ENCODE peak calls at places on chromosomes 5 and 9, in four cellular contexts. Z, U, K and M are unnamed samples.

GRCh38 chr9:114515528-114515927 is 10.3 kb upstream of the WHRN start:
- DNase-seq in Z (no peak), U (no peak), K (no peak), M (no peak)

GRCh38 chr9:75964431-75964830 is 74.0 kb downstream of the PCSK5 start:
- DNase-seq in Z (no peak), U (peak), K (no peak), M (no peak)

GRCh38 chr9:104025945-104026344 is 68.2 kb upstream of the SMC2 start:
- DNase-seq in Z (no peak), U (no peak), K (no peak), M (no peak)

GRCh38 chr5:961002-961710 is 47.4 kb upstream of the NKD2 start:
- DNase-seq in Z (no peak), U (no peak), K (no peak), M (no peak)

GRCh38 chr9:89941875-89942274 is 337.1 kb downstream of the GADD45G start:
- DNase-seq in Z (peak), U (peak), K (peak), M (peak)

GRCh38 chr9:114405294-114406034 is 17.7 kb upstream of the AKNA start:
- DNase-seq in Z (no peak), U (peak), K (peak), M (peak)

GRCh38 chr5:14173419-14174234 is 30.5 kb downstream of the TRIO start:
- DNase-seq in Z (no peak), U (no peak), K (peak), M (no peak)

GRCh38 chr5:168300377-168301182 is 9.1 kb downstream of the WWC1 start:
- DNase-seq in Z (no peak), U (no peak), K (no peak), M (no peak)

GRCh38 chr9:96556701-96557461 is 62.8 kb downstream of the CDC14B start:
- DNase-seq in Z (no peak), U (no peak), K (no peak), M (no peak)

GRCh38 chr5:157559301-157559700 is 16.3 kb downstream of the ADAM19 start:
- DNase-seq in Z (peak), U (peak), K (no peak), M (peak)

GRCh38 chr9:21688108-21689102 is 114.0 kb upstream of the MTAP start:
- DNase-seq in Z (peak), U (peak), K (no peak), M (peak)

GRCh38 chr9:18857334-18857733 is 175.7 kb downstream of the SAXO1 start:
- DNase-seq in Z (no peak), U (no peak), K (no peak), M (no peak)

GRCh38 chr5:180216646-180217171 is 7.7 kb upstream of the RASGEF1C start:
- DNase-seq in Z (no peak), U (no peak), K (no peak), M (no peak)

GRCh38 chr9:9016597-9016996 is 1217.0 kb upstream of the DMAC1 start:
- DNase-seq in Z (no peak), U (no peak), K (no peak), M (no peak)

GRCh38 chr5:126360467-126360866 is 62.7 kb upstream of the GRAMD2B start:
- DNase-seq in Z (no peak), U (no peak), K (no peak), M (no peak)

GRCh38 chr5:173554989-173555705 is 61.3 kb downstream of the BOD1 start:
- DNase-seq in Z (no peak), U (no peak), K (no peak), M (no peak)

GRCh38 chr5:77082280-77082679 is 4.8 kb downstream of the ZBED3 start:
- DNase-seq in Z (no peak), U (no peak), K (no peak), M (no peak)

GRCh38 chr9:129026442-129027223 is 1.5 kb downstream of the SH3GLB2 start:
- DNase-seq in Z (no peak), U (peak), K (no peak), M (no peak)

DNA sequence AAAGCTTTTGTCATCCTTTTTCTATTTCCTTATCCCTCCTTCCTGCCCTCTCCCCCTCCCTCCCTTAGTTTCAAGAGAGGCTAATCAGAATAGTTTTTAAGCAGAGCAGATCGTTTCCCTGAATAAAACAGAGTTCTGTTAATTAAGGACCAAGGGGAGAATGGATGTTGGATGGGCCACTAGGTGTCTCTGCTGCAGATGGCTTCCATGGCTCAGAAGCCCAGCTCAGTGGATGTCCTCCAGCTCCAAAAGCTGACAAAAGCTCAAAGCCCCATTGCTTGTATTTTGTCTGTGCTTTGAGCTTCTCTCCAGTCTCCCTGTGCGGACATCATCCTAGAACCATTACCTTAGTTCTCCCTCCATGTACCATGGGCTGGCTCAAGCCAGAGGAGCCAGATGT is 21.0 kb upstream of the NPR3 start:
- DNase-seq in Z (no peak), U (peak), K (no peak), M (no peak)
- TF ChIP-seq CTCF in Z (peak), U (peak), K (peak), M (peak)

GRCh38 chr9:11457809-11458785 is 845.3 kb upstream of the PTPRD start:
- DNase-seq in Z (no peak), U (no peak), K (peak), M (no peak)
- H3K4me3 ChIP-seq in Z (no peak), U (no peak), K (no peak), M (no peak)

DNA sequence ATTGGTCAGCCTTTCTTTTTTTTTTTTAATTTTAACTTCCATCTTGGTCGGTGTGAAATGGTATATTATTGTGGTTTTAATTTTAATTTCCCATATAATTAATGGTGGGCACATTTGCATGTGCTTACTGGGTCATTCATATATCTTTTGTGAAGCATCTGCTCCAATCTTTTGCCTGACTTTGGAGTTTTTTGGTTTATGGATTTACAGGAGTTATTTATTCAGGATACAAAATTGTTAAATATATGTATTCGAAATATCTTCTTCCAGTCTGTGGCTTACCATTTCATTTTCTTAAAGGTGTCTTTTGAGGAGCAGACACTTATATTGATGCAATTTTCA is 682 bp upstream of the RIGI start:
- DNase-seq in Z (no peak), U (no peak), K (no peak), M (no peak)
- TF ChIP-seq CTCF in Z (no peak), U (peak), K (no peak), M (no peak)

GRCh38 chr9:134398756-134399155 is 72.5 kb downstream of the RXRA start:
- DNase-seq in Z (no peak), U (no peak), K (no peak), M (no peak)

GRCh38 chr9:134396258-134396742 is 70.0 kb downstream of the RXRA start:
- DNase-seq in Z (no peak), U (no peak), K (no peak), M (no peak)

GRCh38 chr9:134395002-134395517 is 68.8 kb downstream of the RXRA start:
- DNase-seq in Z (no peak), U (no peak), K (no peak), M (no peak)

GRCh38 chr9:134395727-134396257 is 69.5 kb downstream of the RXRA start:
- DNase-seq in Z (no peak), U (no peak), K (no peak), M (no peak)

DNA sequence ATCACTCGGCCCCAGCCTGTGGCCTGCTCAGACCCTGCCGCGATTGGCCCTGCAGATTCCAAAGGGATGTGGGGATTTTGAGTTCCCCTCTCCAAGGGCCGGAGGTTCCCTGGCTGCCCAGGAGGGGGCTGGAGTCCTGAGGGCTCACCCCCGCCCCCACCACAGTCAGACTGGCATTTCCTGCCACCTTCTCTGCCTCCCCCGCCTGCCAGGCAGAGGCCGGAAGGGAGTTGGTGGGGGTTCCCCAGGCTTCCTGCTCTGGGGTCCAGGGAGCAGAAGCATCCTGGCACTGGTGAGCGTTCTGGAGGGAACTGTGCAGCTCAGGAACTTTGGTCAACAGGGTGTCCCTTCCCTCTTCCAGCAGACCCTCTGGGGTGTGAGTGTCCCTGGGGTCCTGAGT is 70.6 kb downstream of the RXRA start:
- DNase-seq in Z (no peak), U (no peak), K (no peak), M (no peak)
- H3K4me3 ChIP-seq in Z (no peak), U (no peak), K (no peak), M (no peak)

DNA sequence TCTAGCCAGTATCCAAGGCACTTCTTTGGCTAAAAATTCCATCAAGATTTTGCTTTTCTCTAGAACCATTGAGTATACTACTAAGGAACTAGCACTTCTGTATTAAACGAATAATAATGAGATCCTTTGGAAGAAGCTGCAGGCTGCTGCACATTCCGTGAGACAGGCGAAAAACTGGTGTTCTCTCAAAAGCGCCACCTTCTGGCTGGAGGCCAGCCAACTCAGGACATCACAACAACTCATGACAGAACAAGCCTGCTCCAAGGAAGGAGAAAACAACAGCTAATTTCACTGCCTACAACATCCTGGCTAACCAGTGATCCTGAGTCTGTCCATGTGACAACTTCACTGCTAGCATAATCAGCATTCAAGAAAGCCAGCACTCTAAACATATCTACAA is 150.4 kb downstream of the YTHDC2 start:
- DNase-seq in Z (peak), U (peak), K (peak), M (no peak)
- TF ChIP-seq CTCF in Z (peak), U (peak), K (peak), M (peak)